ENCODE peak calls at places on chromosome 7, in five cellular contexts. Q is kidney epithelial cell, U is lower leg skin, T is brain microvascular endothelial cell, S is fibroblast of lung. F is an unnamed sample.

GRCh38 chr7:114100810-114101209 is 182.0 kb upstream of the PPP1R3A start:
- DNase-seq in S (no peak), T (no peak), U (no peak), Q (no peak), F (no peak)

GRCh38 chr7:135879238-135879637 is 97.9 kb downstream of the MTPN start:
- DNase-seq in U (no peak), S (no peak), Q (no peak), T (peak; percentile 72), F (no peak)

GRCh38 chr7:43479042-43479441 is 103.9 kb upstream of the STK17A start:
- DNase-seq in S (no peak), Q (no peak), T (no peak), U (no peak), F (no peak)

GRCh38 chr7:2520131-2520807 is 695 bp downstream of the LFNG start:
- DNase-seq in S (no peak), Q (no peak), U (peak; percentile 89), T (no peak), F (no peak)

GRCh38 chr7:121803041-121803440 is 69.9 kb upstream of the PTPRZ1 start:
- DNase-seq in S (no peak), Q (no peak), U (no peak), T (no peak), F (no peak)

GRCh38 chr7:24152907-24153513 is 131.0 kb upstream of the NPY start:
- DNase-seq in U (no peak), S (no peak), T (no peak), Q (no peak), F (no peak)

GRCh38 chr7:33933611-33934281 is 28.4 kb downstream of the BMPER start:
- DNase-seq in T (peak; percentile 80), S (peak; percentile 53), Q (peak; percentile 69), U (no peak), F (peak; percentile 69)

GRCh38 chr7:9937944-9938631 is 1035.6 kb upstream of the PHF14 start:
- DNase-seq in T (no peak), Q (peak; percentile 63), U (no peak), S (peak; percentile 91), F (no peak)

GRCh38 chr7:116242177-116242576 is 31.8 kb downstream of the TES start:
- DNase-seq in U (no peak), T (no peak), Q (no peak), S (peak; percentile 69), F (no peak)

GRCh38 chr7:52540041-52540440 is 495.4 kb upstream of the POM121L12 start:
- DNase-seq in S (no peak), U (no peak), Q (peak; percentile 2), T (no peak), F (no peak)

GRCh38 chr7:137704723-137705122 is 142.1 kb downstream of the DGKI start:
- DNase-seq in U (no peak), S (no peak), Q (no peak), T (no peak), F (no peak)

GRCh38 chr7:117781707-117782106 is 91.5 kb downstream of the CTTNBP2 start:
- DNase-seq in S (peak; percentile 6), U (no peak), T (peak; percentile 12), Q (no peak), F (no peak)

GRCh38 chr7:55572378-55573233 is at the start of gene VOPP1:
- DNase-seq in Q (no peak), S (peak; percentile 57), U (peak; percentile 85), T (peak; percentile 15), F (no peak)

GRCh38 chr7:151694828-151695580 is 175.3 kb upstream of the RHEB start:
- DNase-seq in S (no peak), T (no peak), Q (no peak), U (peak; percentile 95), F (no peak)

GRCh38 chr7:13879994-13880686 is 109.3 kb downstream of the ETV1 start:
- DNase-seq in Q (peak; percentile 39), S (peak; percentile 20), U (no peak), T (peak; percentile 42), F (no peak)

GRCh38 chr7:154204046-154204445 is 151.8 kb downstream of the DPP6 start:
- DNase-seq in U (no peak), T (no peak), Q (no peak), S (no peak), F (no peak)

GRCh38 chr7:116786791-116787443 is 75.5 kb upstream of the CAPZA2 start:
- DNase-seq in T (peak; percentile 41), U (no peak), S (peak; percentile 43), Q (no peak), F (no peak)

GRCh38 chr7:19620470-19620869 is 88.4 kb downstream of the POLR1F start:
- DNase-seq in T (no peak), S (peak; percentile 33), Q (no peak), U (no peak), F (no peak)

GRCh38 chr7:121081327-121081936 is 92.9 kb downstream of the CPED1 start:
- DNase-seq in S (peak; percentile 93), U (no peak), Q (peak; percentile 34), T (peak; percentile 22), F (peak; percentile 31)

GRCh38 chr7:131190581-131190980 is 137.1 kb upstream of the MKLN1 start:
- DNase-seq in T (no peak), Q (no peak), S (no peak), U (no peak), F (no peak)

GRCh38 chr7:7395785-7396184 is 139.9 kb downstream of the COL28A1 start:
- DNase-seq in T (no peak), U (no peak), S (no peak), Q (no peak), F (no peak)

GRCh38 chr7:149741629-149742028 is 31.8 kb downstream of the ZNF467 start:
- DNase-seq in U (no peak), S (no peak), Q (no peak), T (no peak), F (no peak)

GRCh38 chr7:71173955-71174354 is 42.0 kb downstream of the GALNT17 start:
- DNase-seq in T (no peak), Q (no peak), U (peak; percentile 70), S (no peak), F (no peak)

GRCh38 chr7:157703534-157704195 is 366.9 kb downstream of the DNAJB6 start:
- DNase-seq in T (no peak), U (peak; percentile 76), Q (no peak), S (no peak), F (no peak)

GRCh38 chr7:52749880-52750279 is 285.6 kb upstream of the POM121L12 start:
- DNase-seq in S (no peak), T (no peak), U (no peak), Q (no peak), F (no peak)

GRCh38 chr7:2103071-2103898 is 129.5 kb downstream of the MAD1L1 start:
- DNase-seq in U (no peak), S (no peak), Q (no peak), T (no peak), F (no peak)

GRCh38 chr7:123883154-123883553 is 38.2 kb downstream of the HYAL4 start:
- DNase-seq in Q (no peak), U (no peak), S (no peak), T (no peak), F (no peak)

GRCh38 chr7:24133691-24134090 is 150.3 kb upstream of the NPY start:
- DNase-seq in Q (no peak), T (no peak), S (no peak), U (no peak), F (no peak)

GRCh38 chr7:38476764-38477163 is 154.4 kb downstream of the AMPH start:
- DNase-seq in S (no peak), Q (no peak), T (no peak), U (no peak), F (no peak)

GRCh38 chr7:135681758-135682157 is 19.4 kb downstream of the STMP1 start:
- DNase-seq in Q (no peak), S (no peak), T (no peak), U (no peak), F (no peak)

GRCh38 chr7:25852995-25853713 is 298.8 kb upstream of the NFE2L3 start:
- DNase-seq in T (no peak), S (no peak), Q (no peak), U (no peak), F (no peak)
- H3K4me3 ChIP-seq in T (peak overlapping the region; percentile 32), S (no peak overlapping the region), Q (no peak overlapping the region), U (no peak overlapping the region), F (no peak overlapping the region)

GRCh38 chr7:138863931-138864330 is 65.9 kb upstream of the ATP6V0A4 start:
- DNase-seq in U (no peak), S (no peak), T (no peak), Q (no peak), F (no peak)

GRCh38 chr7:138867744-138868143 is 69.7 kb upstream of the ATP6V0A4 start:
- DNase-seq in U (no peak), Q (no peak), S (no peak), T (no peak), F (no peak)

GRCh38 chr7:138864667-138865066 is 66.7 kb upstream of the ATP6V0A4 start:
- DNase-seq in U (no peak), Q (peak; percentile 37), T (peak; percentile 82), S (peak; percentile 86), F (peak; percentile 44)

GRCh38 chr7:138866353-138866752 is 68.4 kb upstream of the ATP6V0A4 start:
- DNase-seq in S (no peak), Q (no peak), T (no peak), U (no peak), F (no peak)

DNA sequence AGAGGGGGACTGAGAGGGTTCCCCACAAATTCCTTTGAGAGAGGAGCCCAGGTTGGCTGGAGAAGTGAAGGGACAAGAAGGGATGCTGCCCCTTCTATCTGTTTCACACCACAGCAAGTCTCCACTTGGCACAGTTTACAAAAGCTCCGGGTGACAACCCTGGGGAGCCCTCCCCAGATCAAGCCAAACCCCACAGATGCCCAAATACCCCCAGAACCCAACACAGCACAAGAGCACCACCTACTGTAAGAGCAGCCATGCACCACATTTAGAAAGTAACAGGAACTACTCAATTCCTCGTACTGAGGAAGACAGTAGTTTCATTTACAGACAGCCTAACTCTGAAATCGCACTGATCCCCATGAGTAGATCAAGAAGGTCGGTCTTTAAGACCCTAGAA is 67.8 kb upstream of the ATP6V0A4 start:
- DNase-seq in U (no peak), S (no peak), T (peak; percentile 11), Q (no peak), F (no peak)
- TF ChIP-seq CTCF in U (no peak), S (peak; percentile 17), T (peak; percentile 59), Q (peak; percentile 40), F (no peak)

DNA sequence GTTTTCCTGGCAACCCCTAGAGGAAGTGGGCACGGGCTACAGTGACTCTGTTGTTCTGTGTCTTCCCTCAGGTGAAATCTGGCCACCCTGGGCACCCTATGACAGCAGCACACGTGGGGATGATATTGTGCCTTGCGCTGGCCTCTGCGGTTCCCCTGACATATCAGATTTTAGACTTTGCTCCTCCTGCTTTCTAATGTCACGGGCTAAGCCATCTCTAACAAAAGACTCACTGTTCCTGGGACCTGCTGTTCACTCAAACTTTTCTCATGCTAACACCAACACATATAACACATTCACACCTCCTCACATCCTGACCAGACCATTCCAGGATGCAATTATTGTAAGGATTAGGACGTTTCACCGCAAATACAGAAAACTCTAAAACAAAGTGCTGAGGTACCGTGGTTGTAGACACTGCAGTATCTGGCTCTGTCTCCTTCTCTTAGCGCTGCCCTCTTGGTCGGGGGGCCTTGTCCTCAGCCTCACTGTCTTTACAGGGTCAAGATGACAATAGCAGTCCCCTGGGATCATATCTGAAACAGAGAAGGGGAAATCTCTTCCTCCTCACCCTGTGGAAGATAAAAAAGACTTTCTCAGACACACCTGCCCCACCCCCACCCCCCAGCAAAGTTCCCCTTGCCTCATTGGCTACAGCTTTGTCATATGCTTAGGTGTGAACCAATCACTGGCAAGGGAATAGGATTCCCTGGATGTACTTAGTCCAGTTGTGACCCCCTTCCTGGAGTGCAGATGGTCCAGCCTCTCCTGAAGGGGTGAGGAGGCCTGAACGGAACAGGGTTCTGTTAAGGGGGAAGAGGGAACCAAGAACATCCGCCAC is 14.1 kb downstream of the CHN2 start:
- DNase-seq in S (no peak), U (no peak), T (no peak), Q (no peak), F (no peak)
- H3K4me3 ChIP-seq in S (no peak overlapping the region), U (no peak overlapping the region), T (no peak overlapping the region), Q (no peak overlapping the region), F (no peak overlapping the region)

GRCh38 chr7:107384025-107384424 is 85.8 kb upstream of the GPR22 start:
- DNase-seq in U (no peak), Q (no peak), T (no peak), S (no peak), F (no peak)
- TF ChIP-seq CTCF in U (no peak), Q (no peak), T (peak; percentile 24), S (no peak), F (no peak)